ENCODE peak calls at places on chromosomes 13 and 19, in nine cellular contexts. S is stomach, N is left lung, L is astrocyte of the spinal cord, Z is hepatocyte, G is esophagus squamous epithelium, I is psoas muscle, P is mucosa of descending colon, R is neural progenitor cell. J is an unnamed sample.
A peak's percentile ranks its signal among the peaks of the same experiment; 100 is the strongest.

GRCh38 chr19:11944656-11945055 is 19.7 kb downstream of the ZNF700 start:
- DNase-seq in S (no peak), N (no peak), L (no peak), Z (no peak), G (no peak), I (no peak), P (no peak), R (no peak), J (no peak)

GRCh38 chr13:40963927-40964326 is 55.2 kb downstream of the ELF1 start:
- DNase-seq in S (no peak), N (no peak), L (peak; percentile 43), Z (peak; percentile 25), G (no peak), I (no peak), P (no peak), R (no peak), J (no peak)

GRCh38 chr13:113802090-113802531 is 43.1 kb downstream of the TMEM255B start:
- DNase-seq in S (no peak), N (peak; percentile 48), L (peak; percentile 74), Z (peak; percentile 82), G (no peak), I (no peak), P (peak; percentile 47), R (peak; percentile 67), J (no peak)

GRCh38 chr13:46575321-46575721 is 22.4 kb downstream of the LRCH1 start:
- DNase-seq in S (no peak), N (no peak), L (no peak), Z (peak; percentile 37), G (no peak), I (no peak), P (no peak), R (no peak), J (no peak)

GRCh38 chr19:34350161-34350561 is 14.8 kb upstream of the GPI start:
- DNase-seq in S (no peak), N (no peak), L (no peak), Z (no peak), G (no peak), I (no peak), P (peak; percentile 33), R (no peak), J (no peak)

GRCh38 chr13:90300015-90300414 is 1047.5 kb upstream of the MIR17HG start:
- DNase-seq in S (no peak), N (no peak), L (no peak), Z (no peak), G (no peak), I (no peak), P (no peak), R (no peak), J (no peak)

GRCh38 chr13:36999054-36999927 is at the start of gene ALG5:
- DNase-seq in S (peak; percentile 92), N (peak; percentile 91), L (peak; percentile 87), Z (peak; percentile 95), G (peak; percentile 35), I (peak; percentile 93), P (peak; percentile 92), R (peak; percentile 95), J (no peak)

GRCh38 chr19:51798127-51798526 is 3.2 kb downstream of the FPR3 start:
- DNase-seq in S (no peak), N (no peak), L (no peak), Z (no peak), G (no peak), I (no peak), P (no peak), R (no peak), J (no peak)

GRCh38 chr19:15297416-15298224 is 34.7 kb downstream of the BRD4 start:
- DNase-seq in S (no peak), N (no peak), L (peak; percentile 87), Z (peak; percentile 78), G (no peak), I (no peak), P (no peak), R (no peak), J (no peak)

GRCh38 chr13:97136418-97136817 is 85.7 kb upstream of the MBNL2 start:
- DNase-seq in S (no peak), N (no peak), L (no peak), Z (no peak), G (no peak), I (no peak), P (no peak), R (no peak), J (no peak)

GRCh38 chr19:17652627-17653026 is 35.5 kb downstream of the UNC13A start:
- DNase-seq in S (no peak), N (no peak), L (no peak), Z (no peak), G (no peak), I (no peak), P (no peak), R (no peak), J (no peak)

GRCh38 chr13:69857188-69857821 is 250.3 kb upstream of the ATXN8OS start:
- DNase-seq in S (no peak), N (no peak), L (peak; percentile 56), Z (peak; percentile 83), G (no peak), I (no peak), P (peak; percentile 2), R (peak; percentile 75), J (no peak)

GRCh38 chr13:23506821-23507210 is 63.4 kb upstream of the TNFRSF19 start:
- DNase-seq in S (no peak), N (no peak), L (peak; percentile 90), Z (peak; percentile 21), G (no peak), I (no peak), P (no peak), R (no peak), J (peak; percentile 98)

GRCh38 chr19:40367577-40368434 is 19.3 kb downstream of the PLD3 start:
- DNase-seq in S (no peak), N (no peak), L (no peak), Z (no peak), G (no peak), I (no peak), P (no peak), R (no peak), J (no peak)

GRCh38 chr13:89455741-89456140 is 1784.6 kb downstream of the SLITRK5 start:
- DNase-seq in S (no peak), N (no peak), L (peak; percentile 7), Z (no peak), G (no peak), I (no peak), P (no peak), R (no peak), J (no peak)

GRCh38 chr19:5558101-5558621 is 9.6 kb downstream of the TINCR start:
- DNase-seq in S (no peak), N (no peak), L (no peak), Z (no peak), G (no peak), I (no peak), P (no peak), R (no peak), J (no peak)

DNA sequence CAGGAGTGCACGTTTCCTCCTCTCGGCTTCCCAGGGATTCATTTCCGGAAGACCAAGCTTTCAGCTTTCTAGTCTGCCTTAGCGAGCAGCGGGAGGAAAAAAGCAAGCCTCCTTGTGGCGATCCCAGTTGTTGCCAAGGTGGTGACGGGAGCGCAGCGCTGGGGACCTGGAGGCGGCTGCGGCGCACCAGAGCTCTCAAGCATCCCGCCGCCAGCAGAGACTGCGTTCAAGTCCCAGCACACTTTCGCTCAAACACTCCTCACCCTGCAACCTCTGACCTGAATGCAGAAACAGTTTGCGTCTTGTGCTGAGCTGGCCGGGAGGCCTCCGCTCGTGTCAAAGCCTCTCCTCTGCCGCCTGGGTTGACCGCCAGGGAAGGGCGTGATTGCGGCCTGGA is 4.9 kb downstream of the GSX1 start:
- DNase-seq in S (no peak), N (no peak), L (no peak), Z (peak; percentile 66), G (no peak), I (no peak), P (no peak), R (peak; percentile 90), J (no peak)
- TF ChIP-seq CTCF in S (no peak), N (no peak), L (peak; percentile 17), Z (peak; percentile 32), G (no peak), I (no peak), P (no peak), R (peak; percentile 61), J (peak; percentile 35)

DNA sequence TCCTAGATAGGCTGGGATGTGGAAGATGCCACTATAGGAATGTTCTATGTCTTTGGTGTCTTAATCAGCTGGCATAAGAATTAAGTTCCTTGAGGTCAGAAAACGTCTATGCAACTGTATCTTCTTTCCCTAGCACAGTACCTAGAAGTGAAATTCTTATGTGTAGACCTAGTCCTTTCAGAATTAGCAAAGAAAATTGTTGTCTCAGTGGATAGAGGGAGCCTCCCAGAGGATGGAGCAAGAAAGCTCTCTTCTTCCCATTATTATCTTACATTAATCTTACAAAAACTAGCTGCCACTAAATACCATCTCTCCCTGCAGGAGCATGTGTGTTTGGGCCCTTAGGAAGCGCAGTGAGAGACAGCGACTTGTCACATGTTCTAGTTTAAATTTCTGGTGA is 11.6 kb downstream of the CLDN10 start:
- DNase-seq in S (no peak), N (no peak), L (peak; percentile 18), Z (no peak), G (no peak), I (no peak), P (no peak), R (no peak), J (no peak)
- TF ChIP-seq CTCF in S (no peak), N (no peak), L (no peak), Z (no peak), G (no peak), I (peak; percentile 20), P (no peak), R (peak; percentile 22), J (peak; percentile 3)

GRCh38 chr19:41951686-41952172 is 7.4 kb downstream of the RABAC1 start:
- DNase-seq in S (peak; percentile 87), N (peak; percentile 73), L (peak; percentile 63), Z (peak; percentile 87), G (no peak), I (peak; percentile 76), P (peak; percentile 92), R (peak; percentile 85), J (no peak)
- TF ChIP-seq CTCF in S (peak; percentile 99), N (peak; percentile 99), L (peak; percentile 99), Z (peak; percentile 91), G (peak; percentile 99), I (peak; percentile 99), P (peak; percentile 99), R (peak; percentile 98), J (peak; percentile 99)

GRCh38 chr13:51584731-51585191 is 499 bp downstream of the WDFY2 start:
- DNase-seq in S (peak; percentile 56), N (no peak), L (peak; percentile 65), Z (peak; percentile 81), G (peak; percentile 69), I (peak; percentile 55), P (peak; percentile 57), R (peak; percentile 84), J (no peak)

GRCh38 chr13:51585234-51585672 is 991 bp downstream of the WDFY2 start:
- DNase-seq in S (no peak), N (no peak), L (peak; percentile 30), Z (no peak), G (no peak), I (no peak), P (peak; percentile 16), R (no peak), J (no peak)

GRCh38 chr13:51585696-51586095 is 1.4 kb downstream of the WDFY2 start:
- DNase-seq in S (no peak), N (no peak), L (peak; percentile 62), Z (no peak), G (no peak), I (no peak), P (no peak), R (no peak), J (no peak)

GRCh38 chr13:51583469-51583874 is 790 bp upstream of the WDFY2 start:
- DNase-seq in S (no peak), N (no peak), L (no peak), Z (no peak), G (no peak), I (no peak), P (no peak), R (no peak), J (no peak)

GRCh38 chr13:51583875-51584730 is at the start of gene WDFY2:
- DNase-seq in S (peak; percentile 99), N (peak; percentile 100), L (peak; percentile 100), Z (peak; percentile 100), G (peak; percentile 100), I (peak; percentile 99), P (peak; percentile 100), R (peak; percentile 100), J (peak; percentile 99)
- TF ChIP-seq CTCF in S (peak; percentile 8), N (no peak), L (no peak), Z (peak; percentile 6), G (no peak), I (no peak), P (no peak), R (no peak), J (no peak)

J was measured in retinal pigment epithelial cell.